ENCODE peak calls at places on chromosomes 3 and 15, in six cellular contexts. One of them, this sample, is unnamed.

GRCh38 chr3:7607669-7608068 is 746.8 kb downstream of the GRM7 start:
- DNase-seq in AG09319: no peak
- DNase-seq in GOT3: no peak
- DNase-seq in stimulated activated CD4-positive, alpha-beta T cell treated with anti-CD3 and anti-CD28 coated beads, TNF-alpha, amount 100 ng/mL, for 4 hours: no peak
- DNase-seq in H1: no peak
- DNase-seq in H54: no peak
- DNase-seq in this sample: no peak

GRCh38 chr3:11643212-11644087 is at the start of gene VGLL4:
- DNase-seq in AG09319: peak
- DNase-seq in GOT3: peak
- DNase-seq in H1: peak
- DNase-seq in H54: peak
- DNase-seq in stimulated activated CD4-positive, alpha-beta T cell treated with anti-CD3 and anti-CD28 coated beads, TNF-alpha, amount 100 ng/mL, for 4 hours: peak
- DNase-seq in this sample: peak

GRCh38 chr3:155556531-155556930 is 188.3 kb downstream of the PLCH1 start:
- DNase-seq in H54: no peak
- DNase-seq in AG09319: no peak
- DNase-seq in H1: no peak
- DNase-seq in stimulated activated CD4-positive, alpha-beta T cell treated with anti-CD3 and anti-CD28 coated beads, TNF-alpha, amount 100 ng/mL, for 4 hours: no peak
- DNase-seq in GOT3: no peak
- DNase-seq in this sample: no peak

GRCh38 chr15:89649013-89649625 is 6.1 kb downstream of the KIF7 start:
- DNase-seq in stimulated activated CD4-positive, alpha-beta T cell treated with anti-CD3 and anti-CD28 coated beads, TNF-alpha, amount 100 ng/mL, for 4 hours: no peak
- DNase-seq in GOT3: no peak
- DNase-seq in H1: peak
- DNase-seq in AG09319: no peak
- DNase-seq in H54: no peak
- DNase-seq in this sample: no peak

GRCh38 chr3:129313415-129313982 is 34.8 kb downstream of the HMCES start:
- DNase-seq in H1: no peak
- DNase-seq in stimulated activated CD4-positive, alpha-beta T cell treated with anti-CD3 and anti-CD28 coated beads, TNF-alpha, amount 100 ng/mL, for 4 hours: no peak
- DNase-seq in GOT3: no peak
- DNase-seq in AG09319: no peak
- DNase-seq in H54: no peak
- DNase-seq in this sample: no peak

GRCh38 chr15:74784426-74784825 is 2.5 kb downstream of the CSK start:
- DNase-seq in stimulated activated CD4-positive, alpha-beta T cell treated with anti-CD3 and anti-CD28 coated beads, TNF-alpha, amount 100 ng/mL, for 4 hours: no peak
- DNase-seq in AG09319: no peak
- DNase-seq in H1: no peak
- DNase-seq in H54: no peak
- DNase-seq in GOT3: no peak
- DNase-seq in this sample: no peak

GRCh38 chr3:143206955-143207337 is 87.4 kb downstream of the CHST2 start:
- DNase-seq in H1: no peak
- DNase-seq in stimulated activated CD4-positive, alpha-beta T cell treated with anti-CD3 and anti-CD28 coated beads, TNF-alpha, amount 100 ng/mL, for 4 hours: no peak
- DNase-seq in H54: no peak
- DNase-seq in GOT3: no peak
- DNase-seq in AG09319: no peak
- DNase-seq in this sample: no peak

GRCh38 chr3:179182892-179183291 is 34.7 kb downstream of the PIK3CA start:
- DNase-seq in GOT3: no peak
- DNase-seq in stimulated activated CD4-positive, alpha-beta T cell treated with anti-CD3 and anti-CD28 coated beads, TNF-alpha, amount 100 ng/mL, for 4 hours: no peak
- DNase-seq in H1: no peak
- DNase-seq in AG09319: no peak
- DNase-seq in H54: no peak
- DNase-seq in this sample: no peak

GRCh38 chr15:45603881-45604280 is 16.7 kb downstream of the BLOC1S6 start:
- DNase-seq in H54: no peak
- DNase-seq in AG09319: no peak
- DNase-seq in stimulated activated CD4-positive, alpha-beta T cell treated with anti-CD3 and anti-CD28 coated beads, TNF-alpha, amount 100 ng/mL, for 4 hours: no peak
- DNase-seq in GOT3: no peak
- DNase-seq in H1: no peak
- DNase-seq in this sample: no peak